ENCODE peak calls at places on chromosome 6, in five cellular contexts. One of them, this sample, is unnamed.

GRCh38 chr6:13395272-13396237 is 67.2 kb upstream of the TBC1D7 start:
- DNase-seq in transverse colon: peak
- DNase-seq in GM12878: no peak
- DNase-seq in erythroblast: peak
- DNase-seq in A549: no peak
- DNase-seq in this sample: peak

GRCh38 chr6:41469951-41470340 is 76.2 kb upstream of the FOXP4 start:
- DNase-seq in transverse colon: no peak
- DNase-seq in GM12878: no peak
- DNase-seq in erythroblast: no peak
- DNase-seq in A549: no peak
- DNase-seq in this sample: no peak

GRCh38 chr6:151240036-151240685 is 394 bp downstream of the AKAP12 start:
- DNase-seq in transverse colon: peak
- DNase-seq in GM12878: no peak
- DNase-seq in erythroblast: peak
- DNase-seq in A549: peak
- DNase-seq in this sample: peak

GRCh38 chr6:139029470-139030210 is 1.1 kb downstream of the ABRACL start:
- DNase-seq in transverse colon: peak
- DNase-seq in GM12878: no peak
- DNase-seq in erythroblast: peak
- DNase-seq in A549: peak
- DNase-seq in this sample: no peak

GRCh38 chr6:83853178-83853967 is at the start of gene RIPPLY2:
- DNase-seq in transverse colon: peak
- DNase-seq in GM12878: no peak
- DNase-seq in erythroblast: peak
- DNase-seq in A549: no peak
- DNase-seq in this sample: no peak

GRCh38 chr6:14883921-14884320 is 361.9 kb upstream of the JARID2 start:
- DNase-seq in transverse colon: no peak
- DNase-seq in GM12878: no peak
- DNase-seq in erythroblast: no peak
- DNase-seq in A549: no peak
- DNase-seq in this sample: no peak

GRCh38 chr6:3389390-3390167 is 67.3 kb downstream of the SLC22A23 start:
- DNase-seq in transverse colon: no peak
- DNase-seq in GM12878: no peak
- DNase-seq in erythroblast: no peak
- DNase-seq in A549: no peak
- DNase-seq in this sample: no peak

GRCh38 chr6:16712931-16713484 is 48.3 kb downstream of the ATXN1 start:
- DNase-seq in transverse colon: peak
- DNase-seq in GM12878: no peak
- DNase-seq in erythroblast: peak
- DNase-seq in A549: no peak
- DNase-seq in this sample: no peak

GRCh38 chr6:9539231-9539755 is 875.6 kb downstream of the TFAP2A start:
- DNase-seq in transverse colon: no peak
- DNase-seq in GM12878: no peak
- DNase-seq in erythroblast: no peak
- DNase-seq in A549: no peak
- DNase-seq in this sample: no peak

GRCh38 chr6:52881996-52882841 is 27.3 kb downstream of the GSTA3 start:
- DNase-seq in transverse colon: peak
- DNase-seq in GM12878: peak
- DNase-seq in erythroblast: peak
- DNase-seq in A549: peak
- DNase-seq in this sample: peak

GRCh38 chr6:138514860-138515540 is 15.7 kb upstream of the NHSL1 start:
- DNase-seq in transverse colon: no peak
- DNase-seq in GM12878: no peak
- DNase-seq in erythroblast: no peak
- DNase-seq in A549: no peak
- DNase-seq in this sample: no peak

GRCh38 chr6:15493437-15494168 is 169.2 kb downstream of the DTNBP1 start:
- DNase-seq in transverse colon: no peak
- DNase-seq in GM12878: no peak
- DNase-seq in erythroblast: no peak
- DNase-seq in A549: no peak
- DNase-seq in this sample: no peak

GRCh38 chr6:31525932-31526591 is 2.7 kb upstream of the MCCD1 start:
- DNase-seq in transverse colon: no peak
- DNase-seq in GM12878: no peak
- DNase-seq in erythroblast: peak
- DNase-seq in A549: no peak
- DNase-seq in this sample: no peak

GRCh38 chr6:14665827-14666724 is 548.5 kb downstream of the CD83 start:
- DNase-seq in transverse colon: peak
- DNase-seq in GM12878: no peak
- DNase-seq in erythroblast: peak
- DNase-seq in A549: no peak
- DNase-seq in this sample: peak

GRCh38 chr6:43171284-43172126 is 436 bp downstream of the SRF start:
- DNase-seq in transverse colon: peak
- DNase-seq in GM12878: no peak
- DNase-seq in erythroblast: peak
- DNase-seq in A549: peak
- DNase-seq in this sample: peak

GRCh38 chr6:12354499-12354898 is 64.3 kb downstream of the EDN1 start:
- DNase-seq in transverse colon: peak
- DNase-seq in GM12878: peak
- DNase-seq in erythroblast: no peak
- DNase-seq in A549: no peak
- DNase-seq in this sample: no peak

GRCh38 chr6:60991427-60992028 is 1294.5 kb downstream of the KHDRBS2 start:
- DNase-seq in transverse colon: no peak
- DNase-seq in GM12878: no peak
- DNase-seq in erythroblast: no peak
- DNase-seq in A549: no peak
- DNase-seq in this sample: no peak

GRCh38 chr6:110493253-110493800 is 16.9 kb upstream of the SLC22A16 start:
- DNase-seq in transverse colon: no peak
- DNase-seq in GM12878: no peak
- DNase-seq in erythroblast: no peak
- DNase-seq in A549: no peak
- DNase-seq in this sample: no peak

GRCh38 chr6:170167657-170168159 is 123.2 kb downstream of the DLL1 start:
- DNase-seq in transverse colon: no peak
- DNase-seq in GM12878: no peak
- DNase-seq in erythroblast: no peak
- DNase-seq in A549: no peak
- DNase-seq in this sample: no peak

GRCh38 chr6:56091159-56091869 is 156.1 kb downstream of the COL21A1 start:
- DNase-seq in transverse colon: no peak
- DNase-seq in GM12878: no peak
- DNase-seq in erythroblast: no peak
- DNase-seq in A549: no peak
- DNase-seq in this sample: peak

GRCh38 chr6:133408543-133408942 is 167.4 kb downstream of the EYA4 start:
- DNase-seq in transverse colon: no peak
- DNase-seq in GM12878: no peak
- DNase-seq in erythroblast: no peak
- DNase-seq in A549: no peak
- DNase-seq in this sample: no peak

GRCh38 chr6:31689249-31690110 is 8.6 kb upstream of the LY6G5C start:
- DNase-seq in transverse colon: no peak
- DNase-seq in GM12878: no peak
- DNase-seq in erythroblast: peak
- DNase-seq in A549: no peak
- DNase-seq in this sample: no peak

GRCh38 chr6:13026557-13026956 is 301.8 kb downstream of the TBC1D7 start:
- DNase-seq in transverse colon: no peak
- DNase-seq in GM12878: no peak
- DNase-seq in erythroblast: no peak
- DNase-seq in A549: no peak
- DNase-seq in this sample: no peak

GRCh38 chr6:7646394-7646793 is 56.4 kb downstream of the SNRNP48 start:
- DNase-seq in transverse colon: no peak
- DNase-seq in GM12878: no peak
- DNase-seq in erythroblast: no peak
- DNase-seq in A549: no peak
- DNase-seq in this sample: no peak

GRCh38 chr6:134171517-134171916 is 119.1 kb upstream of the SLC2A12 start:
- DNase-seq in transverse colon: no peak
- DNase-seq in GM12878: no peak
- DNase-seq in erythroblast: no peak
- DNase-seq in A549: no peak
- DNase-seq in this sample: no peak

GRCh38 chr6:150627601-150628012 is 27.9 kb downstream of the PLEKHG1 start:
- DNase-seq in transverse colon: no peak
- DNase-seq in GM12878: no peak
- DNase-seq in erythroblast: no peak
- DNase-seq in A549: no peak
- DNase-seq in this sample: no peak

GRCh38 chr6:72999995-73000394 is 225.3 kb downstream of the KHDC1L start:
- DNase-seq in transverse colon: no peak
- DNase-seq in GM12878: no peak
- DNase-seq in erythroblast: no peak
- DNase-seq in A549: no peak
- DNase-seq in this sample: no peak

GRCh38 chr6:128882991-128883571 is at the start of gene LAMA2:
- DNase-seq in transverse colon: peak
- DNase-seq in GM12878: no peak
- DNase-seq in erythroblast: no peak
- DNase-seq in A549: no peak
- DNase-seq in this sample: peak

DNA sequence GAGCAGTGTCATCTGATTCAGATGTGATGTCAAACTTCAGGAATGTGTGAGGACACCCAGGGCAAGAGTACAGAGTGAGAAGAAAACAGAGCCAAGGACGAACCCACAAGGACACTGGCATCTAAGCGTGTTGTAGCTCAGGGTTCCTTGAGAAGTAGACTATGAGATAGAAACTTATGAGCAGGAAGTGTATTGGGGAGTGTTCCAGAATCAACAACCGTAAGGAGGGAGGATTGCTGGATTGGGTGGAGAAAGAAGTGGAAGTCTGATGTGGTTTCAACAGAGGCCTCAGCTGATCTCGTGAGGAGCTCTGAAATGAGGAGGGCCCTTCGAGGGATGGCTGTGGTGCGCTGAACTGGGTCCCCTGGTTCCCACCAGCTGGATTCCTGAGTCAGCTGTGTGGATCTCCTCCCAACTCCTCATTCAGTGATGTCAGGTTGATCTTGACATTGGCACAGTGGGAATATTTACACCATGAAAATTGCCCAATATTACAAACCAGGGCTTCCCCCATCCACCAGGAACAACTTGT is 25.7 kb upstream of the IGF2R start:
- DNase-seq in transverse colon: no peak
- DNase-seq in GM12878: no peak
- DNase-seq in erythroblast: no peak
- DNase-seq in A549: no peak
- DNase-seq in this sample: no peak
- TF ChIP-seq POLR2A in transverse colon: no peak
- TF ChIP-seq POLR2A in GM12878: no peak
- TF ChIP-seq POLR2A in erythroblast: no peak
- TF ChIP-seq POLR2A in A549: no peak
- TF ChIP-seq POLR2A in this sample: no peak

DNA sequence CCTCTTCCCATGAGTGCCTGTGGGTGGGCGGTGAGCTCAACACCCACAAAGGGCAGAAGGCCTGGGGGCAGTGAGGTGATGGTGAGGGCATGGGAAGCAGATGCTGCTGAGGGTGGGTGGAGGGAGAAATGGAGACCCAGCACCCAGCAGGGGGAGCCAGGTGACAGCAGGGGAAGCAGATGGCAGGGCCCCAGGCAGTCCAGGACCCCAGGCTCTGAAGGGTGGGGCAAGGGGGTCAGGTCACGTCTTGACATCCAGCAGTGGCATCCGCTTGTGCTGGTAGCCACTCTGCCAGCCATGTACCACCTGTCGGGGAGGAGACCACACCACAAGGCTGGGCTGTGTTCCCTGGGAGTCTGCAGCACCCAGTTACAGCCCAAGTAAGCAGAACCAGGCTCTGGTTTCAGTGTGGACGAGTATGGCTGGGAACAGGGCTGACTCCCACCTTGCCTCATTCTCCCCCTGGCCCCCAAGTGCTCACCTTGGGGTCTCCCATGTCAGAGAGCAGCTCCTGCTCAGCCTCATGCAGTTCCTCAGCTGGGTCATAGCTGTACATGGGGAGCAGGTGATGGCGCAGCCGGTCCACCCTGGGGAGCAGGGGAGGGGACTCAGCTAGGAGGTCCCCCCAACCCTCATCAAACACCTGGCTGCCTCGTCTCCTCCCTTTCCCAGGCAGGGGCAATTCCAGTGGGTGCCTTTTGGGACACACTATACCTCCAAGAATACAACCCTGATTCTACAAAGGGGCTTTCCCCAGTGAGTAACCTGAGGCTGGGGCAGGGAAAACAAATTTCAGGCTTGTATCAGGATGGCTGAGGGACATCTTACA is 2.0 kb downstream of the SMIM29 start:
- DNase-seq in transverse colon: no peak
- DNase-seq in GM12878: no peak
- DNase-seq in erythroblast: peak
- DNase-seq in A549: no peak
- DNase-seq in this sample: peak
- TF ChIP-seq POLR2A in transverse colon: no peak
- TF ChIP-seq POLR2A in GM12878: peak
- TF ChIP-seq POLR2A in erythroblast: peak
- TF ChIP-seq POLR2A in A549: no peak
- TF ChIP-seq POLR2A in this sample: no peak

DNA sequence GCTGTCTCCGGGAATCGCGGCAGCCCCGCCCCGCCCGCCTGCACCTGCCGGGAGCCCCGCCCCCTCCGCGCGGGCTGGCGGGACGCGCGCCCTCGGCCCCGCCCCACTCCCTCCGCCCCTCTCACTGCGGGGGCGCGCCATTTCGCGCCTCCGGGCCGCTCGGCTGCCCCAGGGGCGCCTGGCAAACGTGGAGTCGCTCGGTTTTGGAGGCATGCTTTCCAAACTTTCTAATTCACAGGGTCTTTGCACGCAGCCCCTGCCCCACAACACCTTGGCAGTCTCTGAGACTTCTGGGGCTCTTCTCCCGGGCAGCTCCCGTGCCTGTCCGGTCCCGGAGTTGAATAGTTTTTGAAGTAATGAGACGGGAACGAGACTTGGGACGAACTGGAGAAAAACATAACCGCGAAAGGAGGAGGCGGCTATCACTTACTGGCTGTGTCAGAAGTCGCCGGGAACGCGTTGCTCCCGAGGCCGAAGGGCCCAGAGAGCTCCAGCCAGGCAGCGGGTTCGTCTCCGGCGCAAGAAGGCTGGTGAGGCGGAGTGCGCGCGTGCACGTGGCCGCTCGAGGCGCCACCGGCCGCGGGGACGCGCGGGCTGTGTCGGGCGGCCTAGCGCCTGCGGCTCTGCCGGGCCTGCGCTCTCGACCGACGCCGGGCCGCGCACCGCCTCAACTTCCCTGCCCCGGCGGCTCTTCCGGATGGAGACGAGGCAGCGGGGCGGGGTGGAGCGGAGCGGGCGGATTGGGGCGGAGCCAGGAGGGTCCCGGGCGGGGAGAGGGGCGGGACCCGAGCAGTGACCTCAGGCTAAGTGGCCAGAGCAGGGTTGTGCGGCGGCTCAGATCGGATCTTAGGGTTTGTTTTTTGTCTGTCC is at the start of gene MCM9:
- DNase-seq in transverse colon: peak
- DNase-seq in GM12878: peak
- DNase-seq in erythroblast: peak
- DNase-seq in A549: peak
- DNase-seq in this sample: peak
- TF ChIP-seq POLR2A in transverse colon: peak
- TF ChIP-seq POLR2A in GM12878: peak
- TF ChIP-seq POLR2A in erythroblast: peak
- TF ChIP-seq POLR2A in A549: peak
- TF ChIP-seq POLR2A in this sample: peak

GRCh38 chr6:121627761-121628160 is 192.3 kb downstream of the GJA1 start:
- DNase-seq in transverse colon: no peak
- DNase-seq in GM12878: no peak
- DNase-seq in erythroblast: no peak
- DNase-seq in A549: no peak
- DNase-seq in this sample: no peak
- TF ChIP-seq POLR2A in transverse colon: no peak
- TF ChIP-seq POLR2A in GM12878: no peak
- TF ChIP-seq POLR2A in erythroblast: no peak
- TF ChIP-seq POLR2A in A549: no peak
- TF ChIP-seq POLR2A in this sample: no peak

This sample was measured in H54.